ENCODE peak calls at places on chromosome 3, in five cellular contexts. One of them, this sample, is unnamed. For H3K4me1 and H3K27me3, the result is how much of the 10 kb centered on the place peaks cover.

GRCh38 chr3:98972155-98972554 is 70.7 kb upstream of the DCBLD2 start:
- DNase-seq in GM23248: peak
- DNase-seq in heart right ventricle: peak
- DNase-seq in right atrium auricular region: no peak
- DNase-seq in HCT116: peak
- DNase-seq in this sample: no peak

GRCh38 chr3:179811321-179812095 is 158.7 kb downstream of the USP13 start:
- DNase-seq in GM23248: peak
- DNase-seq in heart right ventricle: peak
- DNase-seq in right atrium auricular region: no peak
- DNase-seq in HCT116: peak
- DNase-seq in this sample: no peak

GRCh38 chr3:53255775-53256703 is at the start of gene TKT:
- DNase-seq in GM23248: peak
- DNase-seq in heart right ventricle: peak
- DNase-seq in right atrium auricular region: peak
- DNase-seq in HCT116: no peak
- DNase-seq in this sample: peak

GRCh38 chr3:105982207-105982606 is 113.4 kb upstream of the CBLB start:
- DNase-seq in GM23248: no peak
- DNase-seq in heart right ventricle: no peak
- DNase-seq in right atrium auricular region: no peak
- DNase-seq in HCT116: no peak
- DNase-seq in this sample: no peak

GRCh38 chr3:53412953-53413352 is 65.6 kb upstream of the DCP1A start:
- DNase-seq in GM23248: no peak
- DNase-seq in heart right ventricle: no peak
- DNase-seq in right atrium auricular region: no peak
- DNase-seq in HCT116: no peak
- DNase-seq in this sample: no peak

GRCh38 chr3:4501422-4501821 is 8.3 kb downstream of the ITPR1 start:
- DNase-seq in GM23248: no peak
- DNase-seq in heart right ventricle: no peak
- DNase-seq in right atrium auricular region: no peak
- DNase-seq in HCT116: no peak
- DNase-seq in this sample: no peak

GRCh38 chr3:21330293-21330692 is 420.7 kb downstream of the ZNF385D start:
- DNase-seq in GM23248: no peak
- DNase-seq in heart right ventricle: no peak
- DNase-seq in right atrium auricular region: no peak
- DNase-seq in HCT116: no peak
- DNase-seq in this sample: no peak

GRCh38 chr3:165619077-165619476 is 218.1 kb downstream of the BCHE start:
- DNase-seq in GM23248: no peak
- DNase-seq in heart right ventricle: no peak
- DNase-seq in right atrium auricular region: no peak
- DNase-seq in HCT116: no peak
- DNase-seq in this sample: no peak

GRCh38 chr3:151446002-151446340 is 14.9 kb downstream of the IGSF10 start:
- DNase-seq in GM23248: no peak
- DNase-seq in heart right ventricle: no peak
- DNase-seq in right atrium auricular region: no peak
- DNase-seq in HCT116: no peak
- DNase-seq in this sample: no peak

GRCh38 chr3:97579365-97579764 is 185.2 kb upstream of the ARL6 start:
- DNase-seq in GM23248: no peak
- DNase-seq in heart right ventricle: no peak
- DNase-seq in right atrium auricular region: no peak
- DNase-seq in HCT116: no peak
- DNase-seq in this sample: no peak

GRCh38 chr3:150766742-150767141 is 3.8 kb upstream of the SIAH2 start:
- DNase-seq in GM23248: no peak
- DNase-seq in heart right ventricle: no peak
- DNase-seq in right atrium auricular region: no peak
- DNase-seq in HCT116: no peak
- DNase-seq in this sample: no peak

GRCh38 chr3:193716155-193716554 is 123.1 kb downstream of the OPA1 start:
- DNase-seq in GM23248: no peak
- DNase-seq in heart right ventricle: no peak
- DNase-seq in right atrium auricular region: no peak
- DNase-seq in HCT116: no peak
- DNase-seq in this sample: no peak

GRCh38 chr3:12175844-12176453 is 17.2 kb upstream of the TIMP4 start:
- DNase-seq in GM23248: peak
- DNase-seq in heart right ventricle: peak
- DNase-seq in right atrium auricular region: peak
- DNase-seq in HCT116: peak
- DNase-seq in this sample: no peak

GRCh38 chr3:150663461-150663860 is 40.3 kb downstream of the ERICH6 start:
- DNase-seq in GM23248: no peak
- DNase-seq in heart right ventricle: no peak
- DNase-seq in right atrium auricular region: no peak
- DNase-seq in HCT116: no peak
- DNase-seq in this sample: no peak

GRCh38 chr3:195580733-195581443 is 2.9 kb downstream of the APOD start:
- DNase-seq in GM23248: peak
- DNase-seq in heart right ventricle: no peak
- DNase-seq in right atrium auricular region: no peak
- DNase-seq in HCT116: no peak
- DNase-seq in this sample: no peak

DNA sequence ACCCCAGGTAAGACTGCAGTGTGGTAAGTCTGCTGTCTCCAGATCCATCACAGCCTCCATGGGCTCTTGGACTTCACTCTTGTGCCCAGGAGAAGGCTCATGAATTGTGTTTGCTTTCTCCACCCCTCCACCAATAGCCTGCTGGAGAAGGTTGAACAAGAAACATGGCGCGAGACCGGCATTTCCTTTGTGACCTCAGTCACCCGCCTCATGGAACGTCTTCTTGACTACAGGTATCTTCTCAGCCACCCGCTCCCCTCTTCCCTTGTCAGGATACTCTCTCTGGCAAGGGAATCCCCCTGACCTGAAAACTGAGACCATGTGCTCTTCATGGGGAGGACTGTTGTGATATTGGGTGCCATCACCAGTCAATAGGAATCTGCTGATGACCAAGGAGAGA is 52.1 kb upstream of the MANF start:
- DNase-seq in GM23248: no peak
- DNase-seq in heart right ventricle: no peak
- DNase-seq in right atrium auricular region: no peak
- DNase-seq in HCT116: no peak
- DNase-seq in this sample: no peak
- H3K27ac ChIP-seq in GM23248: no peak
- H3K27ac ChIP-seq in heart right ventricle: no peak
- H3K27ac ChIP-seq in right atrium auricular region: no peak
- H3K27ac ChIP-seq in HCT116: no peak
- H3K27ac ChIP-seq in this sample: no peak

GRCh38 chr3:28933337-28933736 is 347.5 kb upstream of the RBMS3 start:
- DNase-seq in GM23248: no peak
- DNase-seq in heart right ventricle: no peak
- DNase-seq in right atrium auricular region: no peak
- DNase-seq in HCT116: no peak
- DNase-seq in this sample: no peak
- H3K4me1 ChIP-seq in GM23248: under half
- H3K4me1 ChIP-seq in heart right ventricle: under half
- H3K4me1 ChIP-seq in right atrium auricular region: under half
- H3K4me1 ChIP-seq in HCT116: under half
- H3K4me1 ChIP-seq in this sample: under half

GRCh38 chr3:64494530-64494929 is 193.3 kb downstream of the ADAMTS9 start:
- DNase-seq in GM23248: no peak
- DNase-seq in heart right ventricle: no peak
- DNase-seq in right atrium auricular region: no peak
- DNase-seq in HCT116: no peak
- DNase-seq in this sample: no peak

GRCh38 chr3:64490180-64490579 is 197.6 kb downstream of the ADAMTS9 start:
- DNase-seq in GM23248: no peak
- DNase-seq in heart right ventricle: no peak
- DNase-seq in right atrium auricular region: no peak
- DNase-seq in HCT116: no peak
- DNase-seq in this sample: no peak

GRCh38 chr3:64491843-64492242 is 196.0 kb downstream of the ADAMTS9 start:
- DNase-seq in GM23248: no peak
- DNase-seq in heart right ventricle: no peak
- DNase-seq in right atrium auricular region: no peak
- DNase-seq in HCT116: no peak
- DNase-seq in this sample: no peak

GRCh38 chr3:64495413-64495812 is 192.4 kb downstream of the ADAMTS9 start:
- DNase-seq in GM23248: no peak
- DNase-seq in heart right ventricle: no peak
- DNase-seq in right atrium auricular region: no peak
- DNase-seq in HCT116: no peak
- DNase-seq in this sample: no peak

DNA sequence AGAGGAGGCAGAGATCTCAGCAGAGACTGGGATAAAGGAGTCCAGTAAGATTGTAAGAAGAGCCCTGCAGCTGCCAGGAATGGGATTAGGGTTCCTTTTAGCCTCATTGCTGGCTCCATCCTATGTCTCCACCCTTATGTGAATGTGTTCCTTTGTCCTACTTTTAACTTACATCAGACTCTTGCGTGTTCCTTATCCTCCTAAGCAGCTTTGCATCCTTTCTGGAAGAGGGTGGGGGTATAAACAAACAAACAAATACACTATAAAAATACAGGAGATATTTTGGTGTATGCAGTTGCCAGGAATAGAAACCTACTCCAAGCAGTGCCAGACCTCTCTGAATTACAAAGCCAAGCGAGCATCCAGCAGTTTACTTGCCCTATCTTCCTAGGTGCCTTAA is 194.7 kb downstream of the ADAMTS9 start:
- DNase-seq in GM23248: no peak
- DNase-seq in heart right ventricle: no peak
- DNase-seq in right atrium auricular region: no peak
- DNase-seq in HCT116: no peak
- DNase-seq in this sample: no peak
- H3K27me3 ChIP-seq in GM23248: under half
- H3K27me3 ChIP-seq in heart right ventricle: under half
- H3K27me3 ChIP-seq in right atrium auricular region: under half
- H3K27me3 ChIP-seq in HCT116: under half
- H3K27me3 ChIP-seq in this sample: under half

GRCh38 chr3:111578867-111579266 is 16.3 kb downstream of the ZBED2 start:
- DNase-seq in GM23248: no peak
- DNase-seq in heart right ventricle: no peak
- DNase-seq in right atrium auricular region: no peak
- DNase-seq in HCT116: no peak
- DNase-seq in this sample: no peak
- H3K27ac ChIP-seq in GM23248: no peak
- H3K27ac ChIP-seq in heart right ventricle: no peak
- H3K27ac ChIP-seq in right atrium auricular region: no peak
- H3K27ac ChIP-seq in HCT116: no peak
- H3K27ac ChIP-seq in this sample: no peak

DNA sequence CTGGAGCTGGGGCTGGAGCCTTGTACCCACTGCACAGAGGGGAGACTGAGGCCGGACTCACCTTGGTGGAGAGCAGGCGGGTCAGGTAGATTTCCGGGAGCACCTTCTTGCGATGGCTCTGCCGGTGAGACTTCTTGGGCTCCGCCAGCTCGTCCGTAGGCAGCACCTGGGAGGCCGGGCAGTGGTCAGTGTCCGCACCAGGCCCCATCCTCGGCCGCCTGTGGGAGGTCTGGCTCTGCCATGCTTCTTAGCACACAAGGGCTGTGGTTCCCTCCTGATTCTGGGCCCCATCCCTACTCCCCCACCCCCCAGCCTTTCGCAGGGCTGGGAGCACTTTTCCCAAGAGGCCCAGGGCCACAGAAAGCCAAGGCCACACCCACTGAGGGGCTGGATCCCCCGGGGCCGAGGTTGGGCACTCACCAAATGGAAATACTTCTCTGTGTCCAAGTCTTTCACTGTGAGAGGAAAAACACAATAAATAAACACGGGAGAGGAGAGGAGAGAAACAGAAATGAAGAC is 17.4 kb downstream of the H1-8 start:
- DNase-seq in GM23248: peak
- DNase-seq in heart right ventricle: peak
- DNase-seq in right atrium auricular region: peak
- DNase-seq in HCT116: no peak
- DNase-seq in this sample: no peak
- H3K4me1 ChIP-seq in GM23248: under half
- H3K4me1 ChIP-seq in heart right ventricle: half or more
- H3K4me1 ChIP-seq in right atrium auricular region: under half
- H3K4me1 ChIP-seq in HCT116: under half
- H3K4me1 ChIP-seq in this sample: under half

DNA sequence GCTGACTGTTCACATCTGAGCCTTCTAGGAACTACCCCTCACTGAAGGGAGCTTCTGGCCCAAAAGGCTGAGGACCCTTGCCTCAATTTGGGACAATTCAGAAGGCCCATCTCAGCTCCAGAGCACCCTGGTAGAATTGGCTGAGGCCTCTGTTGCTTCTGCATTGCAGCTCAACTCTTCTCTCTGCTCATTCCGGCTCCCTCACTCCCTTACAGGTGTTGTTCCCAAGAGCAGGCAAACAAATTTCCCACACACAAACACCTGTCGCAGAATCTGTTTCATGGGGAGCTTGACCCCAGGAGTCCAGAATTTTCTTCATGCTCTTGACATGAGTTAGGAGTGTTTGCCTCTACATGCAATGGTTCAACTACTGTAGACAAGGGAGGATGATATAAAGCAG is 78.7 kb downstream of the CRYGS start:
- DNase-seq in GM23248: no peak
- DNase-seq in heart right ventricle: no peak
- DNase-seq in right atrium auricular region: no peak
- DNase-seq in HCT116: no peak
- DNase-seq in this sample: no peak
- H3K27me3 ChIP-seq in GM23248: under half
- H3K27me3 ChIP-seq in heart right ventricle: under half
- H3K27me3 ChIP-seq in right atrium auricular region: under half
- H3K27me3 ChIP-seq in HCT116: under half
- H3K27me3 ChIP-seq in this sample: under half

GRCh38 chr3:167884481-167884880 is 149.0 kb downstream of the SERPINI1 start:
- DNase-seq in GM23248: no peak
- DNase-seq in heart right ventricle: no peak
- DNase-seq in right atrium auricular region: no peak
- DNase-seq in HCT116: no peak
- DNase-seq in this sample: no peak

GRCh38 chr3:167886690-167887089 is 151.2 kb downstream of the SERPINI1 start:
- DNase-seq in GM23248: peak
- DNase-seq in heart right ventricle: no peak
- DNase-seq in right atrium auricular region: no peak
- DNase-seq in HCT116: no peak
- DNase-seq in this sample: no peak

GRCh38 chr3:167885277-167885676 is 149.8 kb downstream of the SERPINI1 start:
- DNase-seq in GM23248: no peak
- DNase-seq in heart right ventricle: no peak
- DNase-seq in right atrium auricular region: no peak
- DNase-seq in HCT116: no peak
- DNase-seq in this sample: no peak

GRCh38 chr3:167882057-167882667 is 146.6 kb downstream of the SERPINI1 start:
- DNase-seq in GM23248: peak
- DNase-seq in heart right ventricle: no peak
- DNase-seq in right atrium auricular region: no peak
- DNase-seq in HCT116: peak
- DNase-seq in this sample: no peak

DNA sequence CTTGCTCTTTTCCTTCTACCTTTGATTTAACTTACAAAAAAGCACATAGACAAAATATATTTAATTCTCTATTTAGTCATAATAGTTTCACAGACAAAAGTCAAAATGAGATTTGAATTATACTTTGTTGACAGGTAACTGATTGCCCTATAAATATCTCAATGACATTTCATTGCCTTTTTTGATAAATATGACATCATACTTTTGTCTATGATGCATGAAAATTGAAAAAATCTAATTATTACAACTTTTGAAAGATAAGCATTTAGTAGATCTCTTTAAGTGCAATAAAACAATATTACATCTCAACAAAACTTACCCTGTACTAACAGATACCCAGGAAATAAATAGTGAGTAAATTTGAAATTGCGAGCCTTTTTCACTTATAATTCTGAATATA is 147.9 kb downstream of the SERPINI1 start:
- DNase-seq in GM23248: no peak
- DNase-seq in heart right ventricle: no peak
- DNase-seq in right atrium auricular region: no peak
- DNase-seq in HCT116: no peak
- DNase-seq in this sample: no peak
- H3K27ac ChIP-seq in GM23248: no peak
- H3K27ac ChIP-seq in heart right ventricle: no peak
- H3K27ac ChIP-seq in right atrium auricular region: no peak
- H3K27ac ChIP-seq in HCT116: no peak
- H3K27ac ChIP-seq in this sample: no peak

This sample was measured in effector memory CD4-positive, alpha-beta T cell.